ENCODE peak calls at places on chromosomes 11 and 22, in four cellular contexts. G is breast epithelium, S is chondrocyte, X is psoas muscle. K is an unnamed sample.

GRCh38 chr22:23306438-23306921 is 126.2 kb downstream of the BCR start:
- DNase-seq in G (no peak), X (no peak), S (no peak), K (no peak)

GRCh38 chr11:12886508-12886907 is 122.6 kb upstream of the RASSF10 start:
- DNase-seq in G (no peak), X (no peak), S (no peak), K (no peak)

GRCh38 chr22:36302439-36303114 is 49.6 kb downstream of the APOL1 start:
- DNase-seq in X (no peak), S (no peak), G (no peak), K (no peak)

GRCh38 chr11:17607572-17608570 is 60.8 kb downstream of the OTOG start:
- DNase-seq in S (peak; percentile 44), X (peak; percentile 48), G (no peak), K (no peak)

GRCh38 chr11:109132539-109132938 is 289.5 kb upstream of the C11orf87 start:
- DNase-seq in X (no peak), G (no peak), S (no peak), K (no peak)

GRCh38 chr11:64007160-64007628 is 21.0 kb downstream of the OTUB1 start:
- DNase-seq in G (no peak), S (no peak), X (no peak), K (no peak)

GRCh38 chr22:47199261-47199948 is 437.0 kb downstream of the TBC1D22A start:
- DNase-seq in G (no peak), X (peak; percentile 35), S (no peak), K (no peak)

GRCh38 chr22:27133951-27134664 is 476.7 kb downstream of the MIAT start:
- DNase-seq in G (no peak), X (peak; percentile 62), S (no peak), K (no peak)

GRCh38 chr11:133982901-133983300 is 26.1 kb upstream of the IGSF9B start:
- DNase-seq in G (no peak), X (no peak), S (no peak), K (no peak)

GRCh38 chr22:24181088-24181995 is at the start of gene SUSD2:
- DNase-seq in S (peak; percentile 84), X (peak; percentile 62), G (no peak), K (no peak)

GRCh38 chr11:79100093-79100704 is 340.6 kb downstream of the TENM4 start:
- DNase-seq in G (no peak), S (no peak), X (no peak), K (no peak)

GRCh38 chr22:22895776-22896445 is 8.3 kb downstream of the IGLL5 start:
- DNase-seq in X (peak; percentile 15), G (no peak), S (no peak), K (no peak)

GRCh38 chr11:2944953-2945756 is 15.9 kb upstream of the PHLDA2 start:
- DNase-seq in X (peak; percentile 90), S (no peak), G (peak; percentile 92), K (peak; percentile 74)

GRCh38 chr11:68340003-68340767 is 27.8 kb downstream of the LRP5 start:
- DNase-seq in X (no peak), S (no peak), G (no peak), K (no peak)

GRCh38 chr11:67539588-67539987 is 16.3 kb upstream of the CABP2 start:
- DNase-seq in S (no peak), X (no peak), G (no peak), K (no peak)

GRCh38 chr11:74371269-74372039 is 26.8 kb downstream of the PGM2L1 start:
- DNase-seq in X (no peak), S (no peak), G (no peak), K (no peak)

GRCh38 chr11:85810871-85811611 is at the start of gene SYTL2:
- DNase-seq in S (no peak), G (peak; percentile 35), X (peak; percentile 85), K (peak; percentile 67)

GRCh38 chr11:126132319-126132718 is 69.7 kb upstream of the CDON start:
- DNase-seq in G (peak; percentile 74), S (peak; percentile 79), X (peak; percentile 62), K (no peak)

GRCh38 chr11:1564535-1565172 is 7.4 kb downstream of the DUSP8 start:
- DNase-seq in S (no peak), X (peak; percentile 75), G (no peak), K (peak; percentile 77)

GRCh38 chr11:12535321-12535720 is 138.9 kb upstream of the TEAD1 start:
- DNase-seq in G (no peak), X (no peak), S (no peak), K (no peak)

GRCh38 chr11:2375341-2375853 is 1.7 kb upstream of the CD81 start:
- DNase-seq in G (no peak), S (peak; percentile 68), X (peak; percentile 36), K (no peak)

GRCh38 chr22:39454385-39454871 is 2.4 kb upstream of the MGAT3 start:
- DNase-seq in G (no peak), S (no peak), X (no peak), K (no peak)

GRCh38 chr11:116052603-116053537 is 548.7 kb upstream of the CADM1 start:
- DNase-seq in G (no peak), S (no peak), X (no peak), K (no peak)

GRCh38 chr22:45263790-45264269 is 20.9 kb upstream of the UPK3A start:
- DNase-seq in S (no peak), X (peak; percentile 88), G (peak; percentile 64), K (no peak)

GRCh38 chr11:126167476-126167875 is 44.0 kb downstream of the RPUSD4 start:
- DNase-seq in X (no peak), S (peak; percentile 30), G (no peak), K (no peak)

GRCh38 chr11:46367244-46367915 is 14.1 kb upstream of the MDK start:
- DNase-seq in S (no peak), X (peak; percentile 86), G (no peak), K (peak; percentile 82)

GRCh38 chr22:17121235-17122195 is at the start of gene TMEM121B:
- DNase-seq in G (peak; percentile 36), X (peak; percentile 86), S (no peak), K (peak; percentile 53)

GRCh38 chr11:437228-437870 is 4.5 kb downstream of the ANO9 start:
- DNase-seq in X (peak; percentile 42), S (no peak), G (no peak), K (no peak)

GRCh38 chr11:2651054-2651617 is 48.7 kb downstream of the KCNQ1OT1 start:
- DNase-seq in G (no peak), X (no peak), S (no peak), K (no peak)

GRCh38 chr22:43883012-43883661 is 8.7 kb downstream of the PNPLA5 start:
- DNase-seq in X (peak; percentile 36), S (peak; percentile 60), G (peak; percentile 26), K (no peak)

GRCh38 chr22:11626422-11626773 is 3901.6 kb upstream of the OR11H1 start:
- DNase-seq in X (no peak), S (no peak), G (no peak), K (no peak)

GRCh38 chr11:14323118-14323676 is 35.8 kb downstream of the RRAS2 start:
- DNase-seq in G (no peak), S (no peak), X (no peak), K (no peak)

GRCh38 chr11:20937826-20938225 is 268.4 kb downstream of the NELL1 start:
- DNase-seq in G (no peak), S (no peak), X (no peak), K (no peak)

GRCh38 chr11:89529619-89530018 is 38.4 kb upstream of the NOX4 start:
- DNase-seq in X (no peak), G (no peak), S (no peak), K (no peak)

GRCh38 chr11:2534131-2534956 is 89.5 kb downstream of the KCNQ1 start:
- DNase-seq in X (peak; percentile 56), S (peak; percentile 87), G (no peak), K (peak; percentile 17)

GRCh38 chr11:105000167-105000566 is 22.8 kb downstream of the CASP5 start:
- DNase-seq in S (no peak), X (no peak), G (no peak), K (no peak)

GRCh38 chr11:78759067-78759466 is 184.4 kb upstream of the NARS2 start:
- DNase-seq in S (no peak), X (no peak), G (no peak), K (no peak)

GRCh38 chr11:76283190-76283589 is 76.9 kb upstream of the WNT11 start:
- DNase-seq in G (no peak), X (no peak), S (no peak), K (no peak)

GRCh38 chr11:106397787-106398355 is 320.4 kb downstream of the AASDHPPT start:
- DNase-seq in X (no peak), S (no peak), G (no peak), K (no peak)

GRCh38 chr11:120527111-120527748 is 15.7 kb downstream of the GRIK4 start:
- DNase-seq in S (peak; percentile 79), X (peak; percentile 76), G (peak; percentile 44), K (no peak)
- TF ChIP-seq CTCF in S (peak; percentile 58), X (no peak), G (no peak), K (no peak)

GRCh38 chr11:97610000-97610399 is 1220.2 kb downstream of the JRKL start:
- DNase-seq in S (no peak), G (no peak), X (no peak), K (no peak)
- TF ChIP-seq CTCF in S (peak; percentile 54), G (no peak), X (no peak), K (no peak)

DNA sequence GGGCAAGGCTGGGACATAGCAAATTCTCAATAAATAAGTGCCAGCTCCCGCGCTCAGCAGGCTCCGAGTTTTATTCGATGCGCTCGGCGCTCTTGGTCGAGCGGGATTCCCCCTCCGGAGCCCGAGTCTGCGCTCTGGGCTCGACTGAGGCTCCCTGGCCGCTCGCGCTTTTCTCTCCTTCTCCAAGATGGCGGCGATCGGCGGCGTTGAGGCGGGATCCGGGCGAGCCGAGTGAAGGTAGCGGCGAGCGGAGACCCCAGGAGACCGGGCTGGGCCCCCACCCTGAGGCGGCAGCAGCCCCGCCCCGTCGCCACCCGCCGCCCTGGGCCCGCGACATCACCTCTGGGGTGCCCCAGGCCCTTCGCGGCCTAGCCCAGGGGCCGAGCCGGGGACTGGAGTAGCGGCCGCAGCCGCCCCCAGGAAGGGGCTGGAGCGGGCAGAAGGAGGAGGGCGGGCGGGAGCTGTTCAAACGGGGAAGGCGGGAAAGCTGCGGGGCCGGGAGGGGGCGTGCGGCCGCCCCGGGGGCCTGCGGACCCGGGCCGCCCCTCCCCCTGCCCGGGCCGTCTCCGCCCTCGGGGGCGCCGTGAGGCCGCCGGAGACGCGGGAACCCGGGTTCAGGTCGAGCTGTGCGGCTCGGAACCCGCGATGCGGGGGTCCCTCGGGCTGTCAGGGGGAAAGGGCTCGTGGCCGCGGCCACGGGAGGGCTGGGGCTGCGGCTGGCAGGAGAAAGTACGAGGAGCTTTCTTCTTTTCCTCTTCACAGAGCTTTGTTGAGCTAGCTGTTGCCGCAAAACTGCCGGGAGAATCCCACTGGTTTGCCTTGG is at the start of gene HMGXB4:
- DNase-seq in X (peak; percentile 94), S (peak; percentile 96), G (peak; percentile 76), K (peak; percentile 87)
- TF ChIP-seq CTCF in X (peak; percentile 17), S (peak; percentile 65), G (no peak), K (no peak)

GRCh38 chr11:10932976-10933375 is 75.1 kb upstream of the ZBED5 start:
- DNase-seq in X (no peak), G (no peak), S (no peak), K (no peak)
- TF ChIP-seq CTCF in X (no peak), G (no peak), S (no peak), K (no peak)

GRCh38 chr11:94771951-94772350 is 3.8 kb downstream of the AMOTL1 start:
- DNase-seq in X (no peak), S (no peak), G (no peak), K (no peak)

GRCh38 chr11:94773842-94774241 is 5.7 kb downstream of the AMOTL1 start:
- DNase-seq in S (no peak), X (no peak), G (no peak), K (no peak)

GRCh38 chr11:94769897-94770296 is 1.7 kb downstream of the AMOTL1 start:
- DNase-seq in X (peak; percentile 70), G (no peak), S (no peak), K (no peak)

GRCh38 chr11:94770563-94771120 is 2.5 kb downstream of the AMOTL1 start:
- DNase-seq in G (no peak), S (no peak), X (no peak), K (no peak)

GRCh38 chr11:94771390-94771789 is 3.2 kb downstream of the AMOTL1 start:
- DNase-seq in S (no peak), G (no peak), X (no peak), K (no peak)
- TF ChIP-seq CTCF in S (no peak), G (no peak), X (no peak), K (no peak)

K was measured in mesothelial cell of epicardium.